ENCODE peak calls at places on chromosome 3, in five cellular contexts. Y, Q, E, Z and H are unnamed samples.

GRCh38 chr3:63824309-63824708 is 5.2 kb downstream of the C3orf49 start:
- DNase-seq in E (no peak), Z (no peak), Y (peak), Q (peak), H (peak)

GRCh38 chr3:26245236-26245635 is 377.3 kb upstream of the LRRC3B start:
- DNase-seq in Z (no peak), Q (no peak), Y (no peak), E (no peak), H (no peak)

GRCh38 chr3:13539285-13539625 is 9.7 kb upstream of the FBLN2 start:
- DNase-seq in Q (peak), Y (peak), E (no peak), Z (no peak), H (peak)

GRCh38 chr3:102182162-102182561 is 252.7 kb upstream of the ZPLD1 start:
- DNase-seq in Z (no peak), E (no peak), Q (peak), Y (peak), H (peak)

GRCh38 chr3:112362221-112362620 is 29.3 kb downstream of the CD200 start:
- DNase-seq in Z (no peak), Q (no peak), E (no peak), Y (no peak), H (no peak)

GRCh38 chr3:150931710-150932109 is 26.5 kb upstream of the MINDY4B start:
- DNase-seq in Z (no peak), Q (no peak), E (no peak), Y (no peak), H (no peak)

GRCh38 chr3:8769088-8769822 is at the start of gene OXTR:
- DNase-seq in E (no peak), Q (peak), Z (no peak), Y (peak), H (peak)

GRCh38 chr3:66466606-66467270 is 34.1 kb downstream of the LRIG1 start:
- DNase-seq in Q (no peak), E (no peak), Y (no peak), Z (no peak), H (no peak)

GRCh38 chr3:66473181-66473580 is 27.6 kb downstream of the LRIG1 start:
- DNase-seq in Q (peak), Z (no peak), Y (peak), E (no peak), H (peak)

GRCh38 chr3:180789774-180790173 is 110.5 kb upstream of the CCDC39 start:
- DNase-seq in Q (no peak), Z (no peak), E (no peak), Y (no peak), H (no peak)

GRCh38 chr3:146466596-146466995 is 2.8 kb downstream of the PLSCR2 start:
- DNase-seq in E (no peak), Z (no peak), Y (no peak), Q (peak), H (no peak)

GRCh38 chr3:114446605-114447004 is 152.8 kb downstream of the TIGIT start:
- DNase-seq in Z (no peak), Y (no peak), E (no peak), Q (no peak), H (no peak)

GRCh38 chr3:193974147-193974546 is 161.8 kb upstream of the HES1 start:
- DNase-seq in Z (no peak), Y (peak), E (no peak), Q (peak), H (peak)

GRCh38 chr3:114590309-114591047 is 296.6 kb downstream of the TIGIT start:
- DNase-seq in Z (no peak), E (no peak), Y (no peak), Q (no peak), H (no peak)

GRCh38 chr3:9779721-9780450 is 10.1 kb upstream of the CAMK1 start:
- DNase-seq in Y (no peak), Q (no peak), Z (no peak), E (no peak), H (no peak)

GRCh38 chr3:141402476-141403171 is 34.3 kb downstream of the ZBTB38 start:
- DNase-seq in Z (no peak), Y (peak), E (peak), Q (peak), H (peak)
- TF ChIP-seq CTCF in Z (peak), Y (no peak), E (peak), Q (no peak), H (no peak)

DNA sequence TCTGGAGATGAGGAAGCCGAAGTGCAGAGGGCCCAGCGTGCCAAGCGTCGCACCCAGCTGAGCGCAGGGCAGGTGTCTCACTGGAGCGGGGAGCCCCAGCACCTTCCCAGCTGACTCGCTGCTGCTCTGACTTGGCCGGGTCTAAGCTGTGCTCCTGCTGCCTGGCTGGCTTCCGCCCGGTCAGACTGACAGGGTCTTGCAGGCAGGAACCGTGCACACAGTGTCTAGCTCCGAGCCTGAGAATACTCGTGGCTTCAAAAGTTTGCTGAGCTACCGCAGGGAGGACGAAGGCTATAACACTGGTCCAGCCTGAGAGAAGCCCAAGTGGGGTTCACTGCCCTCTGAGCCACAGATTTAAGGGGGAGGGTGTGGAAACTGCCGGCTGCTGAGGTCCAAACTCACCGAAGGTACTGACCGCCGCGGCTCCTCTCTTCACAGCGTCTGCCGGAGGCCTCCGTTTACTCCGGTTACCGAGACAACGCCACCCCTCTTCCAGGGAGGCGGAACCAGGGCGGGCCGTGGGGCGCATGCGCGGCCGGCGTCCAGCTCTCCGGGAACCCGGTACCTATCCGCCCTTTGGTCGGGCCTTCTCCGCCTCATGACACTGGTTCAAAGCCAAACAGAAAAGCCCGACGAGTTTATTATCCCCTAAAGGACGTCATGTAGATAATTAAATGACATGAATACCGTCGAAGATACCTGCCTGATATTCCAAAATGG is at the start of gene CFAP44:
- DNase-seq in Y (peak), Z (no peak), E (peak), Q (peak), H (peak)
- H3K4me3 ChIP-seq in Y (peak), Z (peak), E (peak), Q (peak), H (peak)

GRCh38 chr3:109228391-109229080 is 87.8 kb downstream of the DPPA2 start:
- DNase-seq in Y (no peak), Q (no peak), E (no peak), Z (no peak), H (no peak)

GRCh38 chr3:109224333-109224732 is 87.8 kb downstream of the C3orf85 start:
- DNase-seq in Y (no peak), Z (no peak), E (no peak), Q (no peak), H (no peak)
- TF ChIP-seq CTCF in Y (no peak), Z (no peak), E (no peak), Q (no peak), H (peak)

GRCh38 chr3:189631373-189631408 is at the start of gene TP63:
- DNase-seq in Y (no peak), Z (no peak), E (no peak), Q (no peak), H (no peak)

GRCh38 chr3:189632238-189632637 is 1.0 kb downstream of the TP63 start:
- DNase-seq in Y (no peak), E (no peak), Z (no peak), Q (no peak), H (no peak)

GRCh38 chr3:189630667-189631372 is 369 bp upstream of the TP63 start:
- DNase-seq in Q (no peak), E (peak), Y (peak), Z (no peak), H (no peak)

GRCh38 chr3:189629803-189630455 is 1.3 kb upstream of the TP63 start:
- DNase-seq in Y (peak), Z (no peak), E (no peak), Q (no peak), H (peak)

GRCh38 chr3:189631409-189631808 is 220 bp downstream of the TP63 start:
- DNase-seq in Z (no peak), Q (no peak), E (no peak), Y (no peak), H (no peak)
- H3K4me3 ChIP-seq in Z (no peak), Q (no peak), E (peak), Y (no peak), H (no peak)

GRCh38 chr3:77081240-77081661 is 41.4 kb downstream of the ROBO2 start:
- DNase-seq in Z (no peak), Y (no peak), E (no peak), Q (peak), H (peak)

GRCh38 chr3:77091809-77092208 is 51.9 kb downstream of the ROBO2 start:
- DNase-seq in Y (no peak), E (no peak), Z (no peak), Q (no peak), H (no peak)

GRCh38 chr3:77084511-77084910 is 44.6 kb downstream of the ROBO2 start:
- DNase-seq in Q (no peak), Z (no peak), Y (no peak), E (no peak), H (no peak)

GRCh38 chr3:77086408-77086807 is 46.5 kb downstream of the ROBO2 start:
- DNase-seq in Y (no peak), Z (no peak), Q (no peak), E (no peak), H (no peak)
- TF ChIP-seq CTCF in Y (no peak), Z (peak), Q (no peak), E (no peak), H (no peak)